ENCODE peak calls at places on chromosomes 16 and 17, in six cellular contexts. T is tibial nerve, J is B cell, X is astrocyte of the spinal cord, R is fibroblast of villous mesenchyme, U is ascending aorta. Y is an unnamed sample.

GRCh38 chr16:89189358-89190025 is 10.8 kb downstream of the SLC22A31 start:
- DNase-seq in T (no peak), X (no peak), J (no peak), R (no peak), U (no peak), Y (no peak)

GRCh38 chr16:55444754-55445485 is 34.1 kb upstream of the MMP2 start:
- DNase-seq in T (no peak), X (no peak), J (no peak), R (no peak), U (peak; percentile 26), Y (no peak)

GRCh38 chr17:63932008-63932561 is at the start of gene CD79B:
- DNase-seq in X (no peak), R (no peak), J (peak; percentile 94), U (no peak), T (no peak), Y (no peak)

GRCh38 chr17:35245196-35245486 is 2.3 kb downstream of the SLFN5 start:
- DNase-seq in J (no peak), U (no peak), X (peak; percentile 89), T (no peak), R (peak; percentile 82), Y (no peak)

GRCh38 chr17:50026901-50027638 is 28.8 kb upstream of the ITGA3 start:
- DNase-seq in R (peak; percentile 78), T (peak; percentile 80), J (peak; percentile 78), X (peak; percentile 77), U (peak; percentile 37), Y (peak; percentile 85)

GRCh38 chr17:69916761-69917160 is 158.3 kb upstream of the KCNJ16 start:
- DNase-seq in J (no peak), T (no peak), R (no peak), U (no peak), X (no peak), Y (no peak)

GRCh38 chr16:88638323-88639230 is at the start of gene IL17C:
- DNase-seq in J (peak; percentile 76), T (no peak), U (no peak), X (no peak), R (no peak), Y (no peak)

GRCh38 chr17:61179316-61179715 is 220.3 kb upstream of the TBX2 start:
- DNase-seq in J (no peak), U (no peak), T (no peak), R (no peak), X (no peak), Y (no peak)

GRCh38 chr17:34706029-34706428 is 126.6 kb downstream of the TMEM132E start:
- DNase-seq in R (peak; percentile 11), T (no peak), X (peak; percentile 1), J (no peak), U (no peak), Y (peak; percentile 46)

GRCh38 chr16:86850675-86851074 is 272.3 kb downstream of the FOXL1 start:
- DNase-seq in T (no peak), U (no peak), J (no peak), R (no peak), X (no peak), Y (no peak)

GRCh38 chr16:56195151-56195550 is 3.9 kb downstream of the GNAO1 start:
- DNase-seq in T (no peak), J (no peak), U (no peak), R (no peak), X (no peak), Y (no peak)

GRCh38 chr16:785563-786535 is 2.3 kb downstream of the RPUSD1 start:
- DNase-seq in U (no peak), T (peak; percentile 32), R (peak; percentile 57), X (peak; percentile 32), J (peak; percentile 87), Y (peak; percentile 75)

GRCh38 chr16:716250-716607 is 1.3 kb downstream of the METRN start:
- DNase-seq in T (peak; percentile 38), J (no peak), U (no peak), X (peak; percentile 77), R (peak; percentile 31), Y (peak; percentile 57)

GRCh38 chr16:71854369-71854948 is 8.7 kb downstream of the ATXN1L start:
- DNase-seq in U (no peak), X (no peak), T (no peak), J (no peak), R (no peak), Y (no peak)

GRCh38 chr16:89701425-89702406 is at the start of gene SPATA2L:
- DNase-seq in U (peak; percentile 55), X (peak; percentile 82), T (peak; percentile 59), R (peak; percentile 77), J (peak; percentile 99), Y (peak; percentile 95)

GRCh38 chr17:60248618-60249516 is 99.1 kb downstream of the CA4 start:
- DNase-seq in J (no peak), U (no peak), X (peak; percentile 20), T (no peak), R (peak; percentile 47), Y (no peak)

GRCh38 chr17:64771980-64772844 is 110.1 kb upstream of the SMURF2 start:
- DNase-seq in R (no peak), T (no peak), J (no peak), X (no peak), U (no peak), Y (no peak)

GRCh38 chr17:39979865-39980401 is 674 bp upstream of the PSMD3 start:
- DNase-seq in U (no peak), J (no peak), R (peak; percentile 46), T (no peak), X (no peak), Y (peak; percentile 13)

GRCh38 chr17:17075037-17075755 is 32.9 kb downstream of the MPRIP start:
- DNase-seq in U (no peak), R (peak; percentile 97), T (peak; percentile 64), X (peak; percentile 75), J (no peak), Y (no peak)

GRCh38 chr17:732788-733720 is 658 bp downstream of the TLCD3A start:
- DNase-seq in J (no peak), T (no peak), R (peak; percentile 26), X (peak; percentile 37), U (no peak), Y (no peak)

GRCh38 chr16:16982614-16983013 is 488.1 kb downstream of the XYLT1 start:
- DNase-seq in T (no peak), U (no peak), J (no peak), X (no peak), R (no peak), Y (no peak)

GRCh38 chr16:5918553-5919127 is 821.0 kb upstream of the EEF2KMT start:
- DNase-seq in U (no peak), R (no peak), T (no peak), X (no peak), J (no peak), Y (no peak)

GRCh38 chr16:27083861-27084261 is 17.1 kb downstream of the C16orf82 start:
- DNase-seq in R (no peak), T (no peak), J (no peak), U (no peak), X (no peak), Y (no peak)

GRCh38 chr16:29978081-29978480 is 4.4 kb downstream of the TAOK2 start:
- DNase-seq in R (no peak), J (peak; percentile 2), U (no peak), T (no peak), X (no peak), Y (no peak)

DNA sequence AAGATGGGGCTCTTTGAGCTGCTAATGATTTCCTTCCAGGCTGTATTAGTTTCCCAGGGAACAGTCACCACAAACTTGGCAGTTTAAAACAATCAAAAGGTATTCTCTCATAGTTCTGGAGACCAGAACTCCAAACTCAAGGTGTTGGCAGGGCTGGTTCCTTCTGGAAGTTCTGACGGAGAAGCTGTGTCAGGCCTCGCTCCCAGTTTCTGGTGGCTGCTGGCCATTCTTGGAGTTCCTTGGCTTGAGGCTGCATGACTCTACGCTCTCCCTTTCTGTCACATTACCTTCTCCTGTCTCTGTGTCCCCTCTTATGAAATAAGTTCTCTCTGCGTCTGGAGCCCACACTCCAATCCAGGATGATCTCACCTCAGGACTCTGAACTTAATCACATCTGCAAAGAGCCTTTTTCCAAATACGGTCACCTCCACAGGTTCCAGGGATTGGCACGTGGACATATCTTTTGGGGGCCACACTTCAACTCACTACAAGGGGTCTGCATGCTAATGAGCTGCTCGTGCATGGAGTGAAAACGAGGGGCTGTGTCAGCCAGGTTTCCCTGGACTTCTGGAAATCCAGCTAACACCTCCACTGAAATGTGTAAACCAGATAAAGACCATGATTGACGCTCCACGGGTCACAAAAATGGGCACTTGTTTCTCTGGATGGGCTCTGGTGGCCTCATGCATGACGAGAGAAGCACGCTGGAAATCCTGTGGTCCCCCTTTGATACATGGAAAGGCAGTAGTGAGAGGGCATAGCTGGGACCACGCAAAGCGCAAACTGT is 78.3 kb downstream of the DYNLRB2 start:
- DNase-seq in U (no peak), R (no peak), T (no peak), X (no peak), J (no peak), Y (no peak)
- TF ChIP-seq CTCF in U (no peak), R (no peak), T (no peak), X (no peak), J (no peak), Y (no peak)

GRCh38 chr17:47815106-47815918 is 6.3 kb downstream of the OSBPL7 start:
- DNase-seq in J (peak; percentile 10), X (no peak), T (no peak), U (no peak), R (no peak), Y (no peak)
- TF ChIP-seq CTCF in J (no peak), X (no peak), T (no peak), U (no peak), R (no peak), Y (no peak)

DNA sequence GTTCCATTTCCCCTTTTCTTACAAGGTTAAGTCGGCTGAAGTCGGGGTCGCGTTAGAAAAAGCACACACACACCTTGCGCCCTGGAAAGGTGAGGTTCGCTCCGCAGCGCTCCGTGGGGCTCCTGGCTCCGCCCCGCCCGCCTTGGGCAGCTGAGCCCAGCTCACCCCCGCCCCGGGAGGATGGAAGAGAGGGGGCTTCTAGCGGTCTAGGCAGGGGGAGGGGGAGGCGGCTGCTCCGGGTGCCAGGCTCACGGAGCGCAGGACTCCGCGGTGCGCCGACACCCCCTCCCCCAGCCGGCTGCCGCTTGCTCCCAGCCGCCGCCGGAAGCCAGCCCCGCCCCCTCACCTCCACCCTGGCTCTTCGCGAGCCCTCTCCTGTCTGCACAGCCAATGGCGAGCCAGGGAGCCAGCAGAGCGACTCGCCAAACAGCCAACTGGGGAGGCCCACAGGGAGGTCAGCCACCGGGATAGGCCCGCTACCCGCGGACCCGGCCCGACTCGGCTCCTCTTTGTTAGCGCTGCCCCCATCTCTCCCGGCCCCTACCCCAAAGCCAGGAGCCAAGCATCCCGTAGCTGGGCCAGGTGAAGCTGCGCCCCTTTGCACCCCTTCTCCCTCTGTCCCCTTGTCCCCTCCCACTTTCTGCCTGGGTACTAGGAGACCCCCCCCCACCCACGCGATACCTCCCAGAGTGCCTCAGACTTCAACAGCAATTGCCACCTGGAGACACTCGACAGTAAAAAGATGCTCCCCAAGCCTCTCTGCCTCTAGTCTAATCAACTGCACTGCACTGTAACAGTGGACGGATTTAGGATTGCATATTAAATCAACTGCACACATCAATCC is 30.2 kb downstream of the FAM222B start:
- DNase-seq in X (peak; percentile 96), J (peak; percentile 98), T (peak; percentile 90), U (peak; percentile 93), R (peak; percentile 96), Y (peak; percentile 97)
- TF ChIP-seq CTCF in X (no peak), J (no peak), T (no peak), U (no peak), R (no peak), Y (no peak)

GRCh38 chr17:12900474-12900873 is 111.2 kb downstream of the ARHGAP44 start:
- DNase-seq in J (no peak), T (no peak), X (no peak), R (no peak), U (no peak), Y (no peak)
- TF ChIP-seq CTCF in J (no peak), T (no peak), X (no peak), R (no peak), U (no peak), Y (no peak)